ENCODE peak calls at places on chromosomes 3 and 15, in six cellular contexts. T is K562, N is cardiac muscle cell, K is heart right ventricle, D is thoracic aorta, U is neuronal stem cell. S is an unnamed sample. For H3K9me3 and H3K4me1, the result is how much of the 10 kb centered on the place peaks cover.

GRCh38 chr3:12193485-12194165 is 34.9 kb upstream of the TIMP4 start:
- DNase-seq in K (no peak), U (no peak), D (no peak), T (peak), N (peak), S (no peak)

GRCh38 chr15:90790561-90790960 is 73.4 kb downstream of the BLM start:
- DNase-seq in T (no peak), U (no peak), K (no peak), N (peak), D (no peak), S (no peak)

GRCh38 chr15:29021901-29022300 is 136.1 kb downstream of the APBA2 start:
- DNase-seq in U (no peak), N (peak), K (no peak), D (no peak), T (no peak), S (no peak)

GRCh38 chr3:10522646-10523303 is 17.4 kb upstream of the ATP2B2 start:
- DNase-seq in U (no peak), D (no peak), T (no peak), N (no peak), K (no peak), S (no peak)

GRCh38 chr3:178966299-178967183 is 105.1 kb downstream of the ZMAT3 start:
- DNase-seq in D (no peak), U (no peak), K (no peak), N (peak), T (peak), S (no peak)

GRCh38 chr15:37789881-37790280 is 144.6 kb upstream of the TMCO5A start:
- DNase-seq in U (no peak), D (no peak), N (peak), K (no peak), T (no peak), S (no peak)

GRCh38 chr3:127639173-127640030 is 10.4 kb downstream of the PODXL2 start:
- DNase-seq in T (no peak), D (no peak), N (no peak), K (no peak), U (no peak), S (no peak)

GRCh38 chr15:67033521-67033920 is 31.9 kb upstream of the SMAD3 start:
- DNase-seq in U (no peak), N (no peak), T (no peak), K (peak), D (no peak), S (peak)

GRCh38 chr15:94844533-94845390 is 613.4 kb downstream of the MCTP2 start:
- DNase-seq in K (peak), D (no peak), N (peak), T (peak), U (peak), S (no peak)

GRCh38 chr3:14772533-14773138 is 46.1 kb upstream of the FGD5 start:
- DNase-seq in T (no peak), K (no peak), N (no peak), D (no peak), U (no peak), S (no peak)

GRCh38 chr15:90000175-90000923 is 775 bp upstream of the ZNF710 start:
- DNase-seq in T (no peak), D (no peak), N (peak), K (peak), U (peak), S (no peak)

GRCh38 chr15:36844453-36845094 is 255.8 kb downstream of the MEIS2 start:
- DNase-seq in D (no peak), U (no peak), T (no peak), K (no peak), N (peak), S (no peak)

GRCh38 chr15:92773340-92773739 is 117.8 kb upstream of the FAM174B start:
- DNase-seq in U (no peak), T (no peak), N (no peak), D (no peak), K (no peak), S (no peak)

GRCh38 chr15:61342390-61342789 is 113.3 kb upstream of the RORA start:
- DNase-seq in K (no peak), T (no peak), U (no peak), D (no peak), N (no peak), S (no peak)

GRCh38 chr3:157906627-157907026 is 199.6 kb downstream of the SHOX2 start:
- DNase-seq in U (no peak), D (no peak), N (peak), T (no peak), K (no peak), S (no peak)

GRCh38 chr3:126035362-126036050 is 48.4 kb downstream of the SLC41A3 start:
- DNase-seq in D (no peak), K (no peak), N (no peak), U (no peak), T (no peak), S (no peak)

GRCh38 chr3:116057403-116058006 is 387.8 kb downstream of the LSAMP start:
- DNase-seq in U (no peak), T (no peak), D (no peak), N (no peak), K (no peak), S (no peak)

DNA sequence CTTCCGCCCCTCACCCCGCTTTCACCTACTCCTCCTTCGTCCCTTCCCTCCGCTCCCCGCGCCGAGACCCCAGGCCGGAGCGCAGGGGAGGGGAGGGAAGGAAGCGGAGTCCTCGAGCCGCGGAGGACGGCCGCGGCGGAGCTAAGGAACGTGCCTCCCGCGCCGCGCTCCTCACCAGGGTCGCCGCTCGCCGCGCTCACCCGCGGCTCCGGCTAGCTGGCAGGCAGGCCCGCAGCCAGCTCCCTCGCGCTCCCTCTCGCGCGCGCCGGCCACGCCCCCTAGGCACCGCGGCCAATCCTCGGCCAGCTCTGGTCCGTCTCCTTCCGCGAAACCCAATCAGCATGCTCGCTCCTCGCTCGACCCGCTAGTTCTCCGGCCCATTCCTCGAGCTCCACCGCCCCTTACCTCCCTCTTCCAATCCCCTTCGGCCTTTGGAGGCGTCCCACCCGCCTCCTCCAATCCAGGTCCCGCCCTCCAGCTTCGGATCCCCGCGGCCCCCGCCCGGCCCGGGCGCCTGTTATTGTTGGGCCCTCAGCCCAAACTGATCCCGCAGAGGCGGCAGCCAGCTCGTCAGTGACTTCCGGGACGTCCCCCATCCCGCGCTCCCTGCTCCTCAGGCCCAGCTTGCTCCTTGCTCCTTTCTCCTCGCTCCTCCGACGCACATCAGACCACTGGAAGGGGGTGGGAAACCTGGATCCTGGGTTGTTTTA is at the start of gene DCBLD2:
- DNase-seq in T (peak), K (peak), D (peak), U (peak), N (peak), S (peak)
- H3K4me3 ChIP-seq in T (peak), K (peak), D (peak), U (peak), N (peak), S (peak)

GRCh38 chr3:191761906-191762305 is 300.9 kb downstream of the PYDC2 start:
- DNase-seq in U (no peak), T (no peak), K (no peak), D (no peak), N (no peak), S (no peak)
- H3K9me3 ChIP-seq in U (under half), T (under half), K (under half), D (under half), N (under half), S (under half)

GRCh38 chr15:73996267-73996666 is 1.8 kb downstream of the PML start:
- DNase-seq in K (no peak), U (no peak), D (no peak), N (no peak), T (peak), S (no peak)
- H3K4me1 ChIP-seq in K (half or more), U (under half), D (half or more), N (under half), T (under half), S (half or more)

GRCh38 chr3:32467333-32468070 is 35.1 kb downstream of the CMTM6 start:
- DNase-seq in U (peak), N (peak), D (no peak), K (peak), T (peak), S (peak)
- H3K4me3 ChIP-seq in U (no peak), N (no peak), D (peak), K (peak), T (no peak), S (peak)

GRCh38 chr3:26346497-26346896 is 276.1 kb upstream of the LRRC3B start:
- DNase-seq in T (no peak), N (no peak), D (no peak), U (no peak), K (no peak), S (no peak)

GRCh38 chr3:26345613-26346012 is 277.0 kb upstream of the LRRC3B start:
- DNase-seq in K (no peak), D (no peak), T (no peak), U (no peak), N (no peak), S (no peak)

GRCh38 chr3:26353052-26353451 is 269.5 kb upstream of the LRRC3B start:
- DNase-seq in U (no peak), T (no peak), D (no peak), K (no peak), N (no peak), S (no peak)

GRCh38 chr3:26347150-26347549 is 275.4 kb upstream of the LRRC3B start:
- DNase-seq in D (no peak), K (no peak), U (no peak), T (no peak), N (no peak), S (no peak)

GRCh38 chr3:26350853-26351252 is 271.7 kb upstream of the LRRC3B start:
- DNase-seq in K (no peak), T (no peak), U (no peak), D (no peak), N (no peak), S (no peak)
- H3K9me3 ChIP-seq in K (under half), T (under half), U (under half), D (under half), N (under half), S (under half)